ENCODE peak calls at places on chromosomes 12 and 14, in four cellular contexts. L is Panc1, D is A549, H is breast epithelium. T is an unnamed sample.

GRCh38 chr14:32940066-32940651 is 1.5 kb downstream of the NPAS3 start:
- DNase-seq in L (no peak), D (no peak), H (no peak), T (no peak)

GRCh38 chr12:69254046-69254445 is 14.7 kb downstream of the CPSF6 start:
- DNase-seq in L (peak; percentile 17), D (peak; percentile 13), H (no peak), T (no peak)

GRCh38 chr12:49984960-49985359 is 12.2 kb downstream of the AQP6 start:
- DNase-seq in L (no peak), D (no peak), H (no peak), T (no peak)

GRCh38 chr12:127628655-127629054 is 638.3 kb upstream of the TMEM132C start:
- DNase-seq in L (no peak), D (no peak), H (no peak), T (no peak)

GRCh38 chr12:18165422-18165871 is 75.5 kb upstream of the RERGL start:
- DNase-seq in L (no peak), D (no peak), H (no peak), T (no peak)

GRCh38 chr14:76386922-76387782 is 11.2 kb downstream of the ESRRB start:
- DNase-seq in L (peak; percentile 52), D (peak; percentile 86), H (peak; percentile 19), T (peak; percentile 45)

GRCh38 chr14:85342858-85343607 is 186.9 kb upstream of the FLRT2 start:
- DNase-seq in L (no peak), D (no peak), H (no peak), T (no peak)

GRCh38 chr12:123160801-123161487 is 10.1 kb upstream of the PITPNM2 start:
- DNase-seq in L (no peak), D (no peak), H (no peak), T (no peak)

GRCh38 chr14:58280954-58281787 is 17.2 kb upstream of the ARID4A start:
- DNase-seq in L (no peak), D (peak; percentile 28), H (no peak), T (peak; percentile 15)

GRCh38 chr12:22121224-22121623 is 75.2 kb downstream of the CMAS start:
- DNase-seq in L (no peak), D (no peak), H (no peak), T (no peak)

GRCh38 chr14:64723691-64724577 is 19.7 kb downstream of the PLEKHG3 start:
- DNase-seq in L (no peak), D (no peak), H (no peak), T (no peak)

GRCh38 chr12:108594-108993 is 42.0 kb downstream of the IQSEC3 start:
- DNase-seq in L (no peak), D (no peak), H (no peak), T (no peak)

GRCh38 chr12:47393403-47393790 is 312.4 kb downstream of the RPAP3 start:
- DNase-seq in L (no peak), D (no peak), H (no peak), T (no peak)

GRCh38 chr14:99125616-99126431 is 146.2 kb downstream of the BCL11B start:
- DNase-seq in L (no peak), D (no peak), H (peak; percentile 8), T (no peak)

GRCh38 chr12:66269757-66270383 is 32.4 kb upstream of the HELB start:
- DNase-seq in L (peak; percentile 8), D (peak; percentile 47), H (no peak), T (no peak)

GRCh38 chr12:131002271-131002670 is 48.6 kb downstream of the ADGRD1 start:
- DNase-seq in L (no peak), D (no peak), H (no peak), T (no peak)

GRCh38 chr14:93271111-93271510 is 61.7 kb downstream of the BTBD7 start:
- DNase-seq in L (no peak), D (no peak), H (no peak), T (no peak)

GRCh38 chr12:51911788-51912711 is 4.7 kb downstream of the ACVRL1 start:
- DNase-seq in L (no peak), D (no peak), H (no peak), T (no peak)

GRCh38 chr12:121534495-121535148 is 46.2 kb downstream of the KDM2B start:
- DNase-seq in L (no peak), D (no peak), H (no peak), T (no peak)

GRCh38 chr14:68564236-68564825 is 228.5 kb downstream of the ZFP36L1 start:
- DNase-seq in L (no peak), D (no peak), H (no peak), T (no peak)

GRCh38 chr14:89635615-89636014 is 218.6 kb upstream of the FOXN3 start:
- DNase-seq in L (no peak), D (no peak), H (no peak), T (no peak)

GRCh38 chr12:124024263-124024678 is 51.3 kb downstream of the ZNF664 start:
- DNase-seq in L (no peak), D (no peak), H (no peak), T (no peak)

GRCh38 chr12:95922231-95922630 is 20.2 kb downstream of the CCDC38 start:
- DNase-seq in L (no peak), D (no peak), H (no peak), T (no peak)

GRCh38 chr14:68510201-68510600 is 282.7 kb downstream of the ZFP36L1 start:
- DNase-seq in L (no peak), D (no peak), H (peak; percentile 69), T (no peak)

GRCh38 chr12:124273630-124274029 is 21.3 kb upstream of the RFLNA start:
- DNase-seq in L (no peak), D (peak; percentile 66), H (no peak), T (no peak)

GRCh38 chr14:100670017-100670974 is 56.4 kb upstream of the DLK1 start:
- DNase-seq in L (no peak), D (no peak), H (no peak), T (no peak)

GRCh38 chr12:9032202-9032964 is 43.0 kb downstream of the KLRG1 start:
- DNase-seq in L (no peak), D (no peak), H (no peak), T (no peak)

GRCh38 chr12:104522985-104523719 is 66.4 kb downstream of the CHST11 start:
- DNase-seq in L (no peak), D (no peak), H (no peak), T (no peak)

GRCh38 chr12:21371050-21371449 is 1.7 kb upstream of the IAPP start:
- DNase-seq in L (no peak), D (no peak), H (no peak), T (no peak)

GRCh38 chr12:93571360-93571853 is 1.1 kb upstream of the SOCS2 start:
- DNase-seq in L (no peak), D (peak; percentile 76), H (no peak), T (peak; percentile 71)

GRCh38 chr12:14668591-14668990 is 27.8 kb downstream of the GUCY2C start:
- DNase-seq in L (no peak), D (no peak), H (no peak), T (no peak)

GRCh38 chr12:53287741-53288216 is 7.6 kb upstream of the PFDN5 start:
- DNase-seq in L (peak; percentile 63), D (peak; percentile 82), H (peak; percentile 54), T (peak; percentile 66)

GRCh38 chr14:100755649-100756048 is 29.0 kb downstream of the DLK1 start:
- DNase-seq in L (no peak), D (no peak), H (no peak), T (no peak)

GRCh38 chr14:75927564-75928087 is 54.2 kb downstream of the TGFB3 start:
- DNase-seq in L (no peak), D (no peak), H (no peak), T (no peak)

GRCh38 chr12:56256326-56256960 is 1.7 kb downstream of the ANKRD52 start:
- DNase-seq in L (no peak), D (no peak), H (no peak), T (no peak)

GRCh38 chr12:105474672-105475071 is 144.2 kb downstream of the C12orf75 start:
- DNase-seq in L (no peak), D (no peak), H (no peak), T (no peak)

GRCh38 chr12:6288235-6288634 is 22.2 kb upstream of the PLEKHG6 start:
- DNase-seq in L (no peak), D (no peak), H (no peak), T (no peak)

DNA sequence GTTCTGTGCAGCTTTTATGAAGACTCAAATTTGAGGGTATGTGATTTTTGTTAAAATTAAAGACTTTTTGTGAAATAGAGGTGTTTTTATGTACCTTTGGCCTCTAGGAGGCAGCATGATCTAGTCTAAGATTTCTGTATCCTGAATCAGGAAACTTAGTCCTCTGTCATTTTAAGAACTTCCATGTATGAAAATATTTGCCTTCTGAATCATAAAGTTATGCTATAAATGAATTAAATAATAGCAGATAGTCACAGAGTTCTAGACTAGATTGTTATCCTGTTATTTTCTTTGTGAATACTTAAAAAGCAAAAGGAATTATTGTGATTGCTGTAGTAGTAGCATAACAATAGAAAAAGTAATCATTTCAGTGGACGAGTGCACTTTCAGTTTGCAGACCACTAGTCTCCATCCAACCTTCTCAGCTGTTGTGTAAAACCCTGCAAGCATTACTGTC is 56.3 kb downstream of the FGD4 start:
- DNase-seq in L (peak; percentile 55), D (peak; percentile 66), H (no peak), T (peak; percentile 40)
- H3K4me1 ChIP-seq in L (peaks cover 38% of the 10 kb centered on the region), D (peaks cover 60% of the 10 kb centered on the region), H (no peaks in the 10 kb centered on the region), T (peaks cover 14% of the 10 kb centered on the region)

GRCh38 chr14:103185051-103186027 is 62.1 kb downstream of the TNFAIP2 start:
- DNase-seq in L (peak; percentile 32), D (peak; percentile 31), H (no peak), T (no peak)
- TF ChIP-seq CTCF in L (peak; percentile 65), D (peak; percentile 75), H (peak; percentile 71), T (peak; percentile 67)

GRCh38 chr12:54409267-54409666 is 9.8 kb downstream of the ITGA5 start:
- DNase-seq in L (no peak), D (no peak), H (no peak), T (no peak)

GRCh38 chr12:54407183-54407905 is 11.7 kb downstream of the ITGA5 start:
- DNase-seq in L (no peak), D (no peak), H (no peak), T (no peak)

GRCh38 chr12:54405106-54405505 is 14.0 kb downstream of the ITGA5 start:
- DNase-seq in L (no peak), D (no peak), H (no peak), T (no peak)

GRCh38 chr12:54404061-54405004 is 14.7 kb downstream of the ITGA5 start:
- DNase-seq in L (peak; percentile 39), D (no peak), H (no peak), T (no peak)

DNA sequence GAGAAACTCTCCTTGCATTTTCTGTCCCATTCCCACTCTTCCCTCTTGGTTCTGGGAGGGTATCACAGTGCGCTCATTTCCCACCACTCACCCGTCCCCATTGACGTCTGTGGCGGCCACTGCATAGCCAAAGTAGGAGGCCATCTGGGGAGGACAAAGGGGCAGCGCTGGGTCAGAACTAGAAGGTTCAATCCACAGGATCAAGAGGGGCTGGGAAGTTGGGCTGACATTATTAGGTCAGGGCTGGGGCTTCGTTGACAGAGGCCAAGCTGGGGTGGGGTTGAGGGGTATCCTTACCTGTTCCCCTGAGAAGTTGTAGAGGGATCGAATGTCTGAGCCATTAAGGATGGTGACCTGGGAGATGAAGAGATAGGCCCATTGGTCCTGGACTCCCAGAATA is 13.5 kb downstream of the ITGA5 start:
- DNase-seq in L (no peak), D (no peak), H (no peak), T (no peak)
- H3K4me1 ChIP-seq in L (no peaks in the 10 kb centered on the region), D (no peaks in the 10 kb centered on the region), H (no peaks in the 10 kb centered on the region), T (no peaks in the 10 kb centered on the region)

GRCh38 chr12:12254549-12254948 is 12.3 kb downstream of the LRP6 start:
- DNase-seq in L (no peak), D (no peak), H (no peak), T (no peak)

GRCh38 chr12:12247584-12247983 is 19.3 kb downstream of the LRP6 start:
- DNase-seq in L (no peak), D (no peak), H (no peak), T (no peak)

GRCh38 chr12:12244341-12244740 is 22.5 kb downstream of the LRP6 start:
- DNase-seq in L (no peak), D (no peak), H (no peak), T (no peak)

GRCh38 chr12:12249216-12250050 is 17.4 kb downstream of the LRP6 start:
- DNase-seq in L (no peak), D (no peak), H (no peak), T (no peak)
- TF ChIP-seq CTCF in L (no peak), D (no peak), H (no peak), T (no peak)

T was measured in prostate gland.